ENCODE peak calls at places on chromosome 3, in nine cellular contexts. X is NCI-H460; K is T-helper 1 cell; Z is activated naive CD4-positive, alpha-beta T cell treated with anti-CD3 and anti-CD28 coated beads, Interleukin-2, amount 10 ng/mL, durations not matched to agents 7 days and 5 days; G is GM10248; R is fibroblast of gingiva; A is retina; T is cardiac muscle cell; F is RCC 7860. M is an unnamed sample.

GRCh38 chr3:138477801-138478200 is 43.4 kb downstream of the ESYT3 start:
- DNase-seq in X (no peak), K (no peak), Z (no peak), F (no peak), A (no peak), G (no peak), R (no peak), T (no peak), M (no peak)

GRCh38 chr3:114557791-114558190 is 264.0 kb downstream of the TIGIT start:
- DNase-seq in G (no peak), K (no peak), F (no peak), Z (no peak), A (no peak), R (no peak), T (no peak), X (no peak), M (no peak)

GRCh38 chr3:151501905-151502615 is 41.2 kb upstream of the IGSF10 start:
- DNase-seq in G (no peak), R (peak; percentile 36), Z (no peak), A (no peak), T (peak; percentile 82), K (no peak), F (no peak), X (no peak), M (no peak)

GRCh38 chr3:14345496-14346150 is 56.8 kb upstream of the SLC6A6 start:
- DNase-seq in K (no peak), Z (no peak), X (no peak), G (no peak), A (peak; percentile 39), R (no peak), T (peak; percentile 9), F (no peak), M (no peak)

GRCh38 chr3:118641608-118642007 is 393.0 kb downstream of the IGSF11 start:
- DNase-seq in T (no peak), K (no peak), R (no peak), F (no peak), Z (peak; percentile 21), A (peak; percentile 68), G (no peak), X (no peak), M (no peak)

GRCh38 chr3:44995142-44995770 is 19.2 kb downstream of the EXOSC7 start:
- DNase-seq in T (peak; percentile 77), R (peak; percentile 93), K (no peak), G (no peak), A (no peak), F (no peak), X (no peak), Z (no peak), M (no peak)

GRCh38 chr3:48034000-48034516 is 17.8 kb upstream of the MAP4 start:
- DNase-seq in F (peak; percentile 84), T (peak; percentile 86), R (peak; percentile 15), K (no peak), A (no peak), X (no peak), Z (no peak), G (peak; percentile 42), M (peak; percentile 84)

GRCh38 chr3:134312873-134313838 is 61.1 kb downstream of the AMOTL2 start:
- DNase-seq in K (no peak), X (peak; percentile 56), Z (no peak), T (peak; percentile 89), A (peak; percentile 68), R (peak; percentile 84), G (no peak), F (peak; percentile 63), M (no peak)

M was measured in RPMI8226.